ENCODE peak calls at places on chromosome 6, in ten cellular contexts. One of them, this sample, is unnamed.

GRCh38 chr6:132995432-132995831 is 181.1 kb downstream of the RPS12 start:
- DNase-seq in kidney: no peak
- DNase-seq in BE2C: no peak
- DNase-seq in naive B cell: no peak
- DNase-seq in stimulated activated naive CD8-positive, alpha-beta T cell treated with anti-CD3 and anti-CD28 coated beads, Interleukin-15, amount 100 ng/mL, for 72 hours: no peak
- DNase-seq in activated naive CD4-positive, alpha-beta T cell: no peak
- DNase-seq in GM23248: no peak
- DNase-seq in breast epithelium: no peak
- DNase-seq in endothelial cell of umbilical vein: no peak
- DNase-seq in MV-4-11: no peak
- DNase-seq in this sample: no peak

GRCh38 chr6:170129691-170130171 is 161.1 kb downstream of the DLL1 start:
- DNase-seq in GM23248: peak; percentile 29
- DNase-seq in kidney: peak; percentile 84
- DNase-seq in endothelial cell of umbilical vein: no peak
- DNase-seq in stimulated activated naive CD8-positive, alpha-beta T cell treated with anti-CD3 and anti-CD28 coated beads, Interleukin-15, amount 100 ng/mL, for 72 hours: no peak
- DNase-seq in activated naive CD4-positive, alpha-beta T cell: no peak
- DNase-seq in MV-4-11: peak; percentile 22
- DNase-seq in breast epithelium: peak; percentile 72
- DNase-seq in naive B cell: no peak
- DNase-seq in BE2C: peak; percentile 95
- DNase-seq in this sample: no peak

GRCh38 chr6:134683783-134684765 is 265.8 kb downstream of the ALDH8A1 start:
- DNase-seq in naive B cell: no peak
- DNase-seq in endothelial cell of umbilical vein: no peak
- DNase-seq in breast epithelium: no peak
- DNase-seq in activated naive CD4-positive, alpha-beta T cell: no peak
- DNase-seq in BE2C: no peak
- DNase-seq in stimulated activated naive CD8-positive, alpha-beta T cell treated with anti-CD3 and anti-CD28 coated beads, Interleukin-15, amount 100 ng/mL, for 72 hours: no peak
- DNase-seq in kidney: no peak
- DNase-seq in GM23248: peak; percentile 70
- DNase-seq in MV-4-11: no peak
- DNase-seq in this sample: no peak

GRCh38 chr6:45835725-45836437 is 179.8 kb downstream of the CLIC5 start:
- DNase-seq in GM23248: peak; percentile 10
- DNase-seq in activated naive CD4-positive, alpha-beta T cell: no peak
- DNase-seq in endothelial cell of umbilical vein: no peak
- DNase-seq in BE2C: no peak
- DNase-seq in stimulated activated naive CD8-positive, alpha-beta T cell treated with anti-CD3 and anti-CD28 coated beads, Interleukin-15, amount 100 ng/mL, for 72 hours: no peak
- DNase-seq in naive B cell: no peak
- DNase-seq in MV-4-11: peak; percentile 20
- DNase-seq in breast epithelium: no peak
- DNase-seq in kidney: no peak
- DNase-seq in this sample: no peak

GRCh38 chr6:81806793-81807565 is 54.5 kb upstream of the TENT5A start:
- DNase-seq in MV-4-11: no peak
- DNase-seq in activated naive CD4-positive, alpha-beta T cell: no peak
- DNase-seq in BE2C: no peak
- DNase-seq in GM23248: no peak
- DNase-seq in endothelial cell of umbilical vein: no peak
- DNase-seq in kidney: no peak
- DNase-seq in breast epithelium: no peak
- DNase-seq in naive B cell: no peak
- DNase-seq in stimulated activated naive CD8-positive, alpha-beta T cell treated with anti-CD3 and anti-CD28 coated beads, Interleukin-15, amount 100 ng/mL, for 72 hours: no peak
- DNase-seq in this sample: no peak

GRCh38 chr6:129671442-129672344 is 38.3 kb downstream of the ARHGAP18 start:
- DNase-seq in breast epithelium: no peak
- DNase-seq in stimulated activated naive CD8-positive, alpha-beta T cell treated with anti-CD3 and anti-CD28 coated beads, Interleukin-15, amount 100 ng/mL, for 72 hours: peak; percentile 62
- DNase-seq in endothelial cell of umbilical vein: no peak
- DNase-seq in GM23248: no peak
- DNase-seq in activated naive CD4-positive, alpha-beta T cell: no peak
- DNase-seq in kidney: no peak
- DNase-seq in BE2C: no peak
- DNase-seq in naive B cell: peak; percentile 28
- DNase-seq in MV-4-11: peak; percentile 95
- DNase-seq in this sample: no peak

GRCh38 chr6:119119989-119120388 is 41.5 kb upstream of the FAM184A start:
- DNase-seq in activated naive CD4-positive, alpha-beta T cell: no peak
- DNase-seq in MV-4-11: peak; percentile 97
- DNase-seq in stimulated activated naive CD8-positive, alpha-beta T cell treated with anti-CD3 and anti-CD28 coated beads, Interleukin-15, amount 100 ng/mL, for 72 hours: no peak
- DNase-seq in endothelial cell of umbilical vein: no peak
- DNase-seq in breast epithelium: no peak
- DNase-seq in GM23248: peak; percentile 89
- DNase-seq in kidney: no peak
- DNase-seq in BE2C: no peak
- DNase-seq in naive B cell: no peak
- DNase-seq in this sample: no peak

GRCh38 chr6:93424303-93425064 is 5.1 kb upstream of the EPHA7 start:
- DNase-seq in GM23248: peak; percentile 30
- DNase-seq in naive B cell: no peak
- DNase-seq in MV-4-11: no peak
- DNase-seq in activated naive CD4-positive, alpha-beta T cell: no peak
- DNase-seq in kidney: no peak
- DNase-seq in BE2C: peak; percentile 7
- DNase-seq in breast epithelium: no peak
- DNase-seq in endothelial cell of umbilical vein: peak; percentile 36
- DNase-seq in stimulated activated naive CD8-positive, alpha-beta T cell treated with anti-CD3 and anti-CD28 coated beads, Interleukin-15, amount 100 ng/mL, for 72 hours: no peak
- DNase-seq in this sample: no peak

GRCh38 chr6:139402935-139403386 is 28.5 kb upstream of the CITED2 start:
- DNase-seq in breast epithelium: no peak
- DNase-seq in MV-4-11: peak; percentile 55
- DNase-seq in stimulated activated naive CD8-positive, alpha-beta T cell treated with anti-CD3 and anti-CD28 coated beads, Interleukin-15, amount 100 ng/mL, for 72 hours: no peak
- DNase-seq in BE2C: no peak
- DNase-seq in endothelial cell of umbilical vein: peak; percentile 67
- DNase-seq in naive B cell: no peak
- DNase-seq in kidney: no peak
- DNase-seq in activated naive CD4-positive, alpha-beta T cell: no peak
- DNase-seq in GM23248: peak; percentile 95
- DNase-seq in this sample: no peak

GRCh38 chr6:130018292-130018829 is at the start of gene L3MBTL3:
- DNase-seq in stimulated activated naive CD8-positive, alpha-beta T cell treated with anti-CD3 and anti-CD28 coated beads, Interleukin-15, amount 100 ng/mL, for 72 hours: peak; percentile 81
- DNase-seq in breast epithelium: peak; percentile 71
- DNase-seq in naive B cell: peak; percentile 83
- DNase-seq in GM23248: peak; percentile 85
- DNase-seq in BE2C: peak; percentile 87
- DNase-seq in endothelial cell of umbilical vein: peak; percentile 91
- DNase-seq in kidney: peak; percentile 94
- DNase-seq in activated naive CD4-positive, alpha-beta T cell: peak; percentile 62
- DNase-seq in MV-4-11: peak; percentile 68
- DNase-seq in this sample: peak; percentile 48

GRCh38 chr6:11354019-11354418 is 121.6 kb upstream of the NEDD9 start:
- DNase-seq in naive B cell: no peak
- DNase-seq in breast epithelium: peak; percentile 66
- DNase-seq in kidney: no peak
- DNase-seq in activated naive CD4-positive, alpha-beta T cell: peak; percentile 5
- DNase-seq in MV-4-11: peak; percentile 27
- DNase-seq in stimulated activated naive CD8-positive, alpha-beta T cell treated with anti-CD3 and anti-CD28 coated beads, Interleukin-15, amount 100 ng/mL, for 72 hours: peak; percentile 61
- DNase-seq in BE2C: no peak
- DNase-seq in GM23248: peak; percentile 47
- DNase-seq in endothelial cell of umbilical vein: peak; percentile 94
- DNase-seq in this sample: no peak

GRCh38 chr6:46796842-46797241 is 3.7 kb downstream of the MEP1A start:
- DNase-seq in GM23248: no peak
- DNase-seq in BE2C: no peak
- DNase-seq in endothelial cell of umbilical vein: no peak
- DNase-seq in naive B cell: no peak
- DNase-seq in MV-4-11: no peak
- DNase-seq in kidney: no peak
- DNase-seq in stimulated activated naive CD8-positive, alpha-beta T cell treated with anti-CD3 and anti-CD28 coated beads, Interleukin-15, amount 100 ng/mL, for 72 hours: no peak
- DNase-seq in breast epithelium: no peak
- DNase-seq in activated naive CD4-positive, alpha-beta T cell: no peak
- DNase-seq in this sample: no peak

GRCh38 chr6:147578883-147579282 is 70.4 kb downstream of the SAMD5 start:
- DNase-seq in kidney: no peak
- DNase-seq in MV-4-11: no peak
- DNase-seq in stimulated activated naive CD8-positive, alpha-beta T cell treated with anti-CD3 and anti-CD28 coated beads, Interleukin-15, amount 100 ng/mL, for 72 hours: no peak
- DNase-seq in activated naive CD4-positive, alpha-beta T cell: no peak
- DNase-seq in BE2C: no peak
- DNase-seq in endothelial cell of umbilical vein: no peak
- DNase-seq in GM23248: no peak
- DNase-seq in breast epithelium: no peak
- DNase-seq in naive B cell: no peak
- DNase-seq in this sample: no peak

GRCh38 chr6:136553166-136553787 is 3.1 kb upstream of the MAP7 start:
- DNase-seq in endothelial cell of umbilical vein: no peak
- DNase-seq in naive B cell: no peak
- DNase-seq in BE2C: no peak
- DNase-seq in stimulated activated naive CD8-positive, alpha-beta T cell treated with anti-CD3 and anti-CD28 coated beads, Interleukin-15, amount 100 ng/mL, for 72 hours: no peak
- DNase-seq in kidney: no peak
- DNase-seq in breast epithelium: no peak
- DNase-seq in MV-4-11: no peak
- DNase-seq in GM23248: no peak
- DNase-seq in activated naive CD4-positive, alpha-beta T cell: no peak
- DNase-seq in this sample: no peak

GRCh38 chr6:42564496-42564890 is 664 bp downstream of the UBR2 start:
- DNase-seq in stimulated activated naive CD8-positive, alpha-beta T cell treated with anti-CD3 and anti-CD28 coated beads, Interleukin-15, amount 100 ng/mL, for 72 hours: no peak
- DNase-seq in breast epithelium: no peak
- DNase-seq in MV-4-11: no peak
- DNase-seq in activated naive CD4-positive, alpha-beta T cell: no peak
- DNase-seq in GM23248: no peak
- DNase-seq in BE2C: no peak
- DNase-seq in endothelial cell of umbilical vein: peak; percentile 72
- DNase-seq in kidney: no peak
- DNase-seq in naive B cell: no peak
- DNase-seq in this sample: no peak

GRCh38 chr6:5478380-5478779 is 217.1 kb downstream of the FARS2 start:
- DNase-seq in kidney: no peak
- DNase-seq in MV-4-11: no peak
- DNase-seq in breast epithelium: no peak
- DNase-seq in stimulated activated naive CD8-positive, alpha-beta T cell treated with anti-CD3 and anti-CD28 coated beads, Interleukin-15, amount 100 ng/mL, for 72 hours: no peak
- DNase-seq in BE2C: no peak
- DNase-seq in activated naive CD4-positive, alpha-beta T cell: no peak
- DNase-seq in GM23248: no peak
- DNase-seq in endothelial cell of umbilical vein: no peak
- DNase-seq in naive B cell: no peak
- DNase-seq in this sample: no peak

GRCh38 chr6:109807881-109808280 is 116.8 kb downstream of the FIG4 start:
- DNase-seq in kidney: no peak
- DNase-seq in GM23248: no peak
- DNase-seq in MV-4-11: no peak
- DNase-seq in stimulated activated naive CD8-positive, alpha-beta T cell treated with anti-CD3 and anti-CD28 coated beads, Interleukin-15, amount 100 ng/mL, for 72 hours: no peak
- DNase-seq in BE2C: no peak
- DNase-seq in naive B cell: no peak
- DNase-seq in activated naive CD4-positive, alpha-beta T cell: no peak
- DNase-seq in breast epithelium: no peak
- DNase-seq in endothelial cell of umbilical vein: no peak
- DNase-seq in this sample: no peak

GRCh38 chr6:133896344-133896721 is 7.4 kb downstream of the TCF21 start:
- DNase-seq in BE2C: no peak
- DNase-seq in endothelial cell of umbilical vein: no peak
- DNase-seq in GM23248: no peak
- DNase-seq in breast epithelium: no peak
- DNase-seq in MV-4-11: no peak
- DNase-seq in kidney: no peak
- DNase-seq in stimulated activated naive CD8-positive, alpha-beta T cell treated with anti-CD3 and anti-CD28 coated beads, Interleukin-15, amount 100 ng/mL, for 72 hours: no peak
- DNase-seq in activated naive CD4-positive, alpha-beta T cell: no peak
- DNase-seq in naive B cell: no peak
- DNase-seq in this sample: no peak

GRCh38 chr6:16168858-16169257 is 40.0 kb downstream of the MYLIP start:
- DNase-seq in GM23248: peak; percentile 45
- DNase-seq in MV-4-11: peak; percentile 48
- DNase-seq in kidney: no peak
- DNase-seq in endothelial cell of umbilical vein: peak; percentile 79
- DNase-seq in naive B cell: peak; percentile 22
- DNase-seq in stimulated activated naive CD8-positive, alpha-beta T cell treated with anti-CD3 and anti-CD28 coated beads, Interleukin-15, amount 100 ng/mL, for 72 hours: no peak
- DNase-seq in activated naive CD4-positive, alpha-beta T cell: no peak
- DNase-seq in BE2C: peak; percentile 40
- DNase-seq in breast epithelium: no peak
- DNase-seq in this sample: no peak

GRCh38 chr6:169825558-169826225 is 74.3 kb downstream of the ERMARD start:
- DNase-seq in stimulated activated naive CD8-positive, alpha-beta T cell treated with anti-CD3 and anti-CD28 coated beads, Interleukin-15, amount 100 ng/mL, for 72 hours: no peak
- DNase-seq in MV-4-11: no peak
- DNase-seq in naive B cell: no peak
- DNase-seq in GM23248: no peak
- DNase-seq in endothelial cell of umbilical vein: no peak
- DNase-seq in breast epithelium: no peak
- DNase-seq in BE2C: no peak
- DNase-seq in activated naive CD4-positive, alpha-beta T cell: no peak
- DNase-seq in kidney: no peak
- DNase-seq in this sample: no peak

GRCh38 chr6:53673138-53673801 is 7.7 kb upstream of the KLHL31 start:
- DNase-seq in MV-4-11: no peak
- DNase-seq in BE2C: no peak
- DNase-seq in endothelial cell of umbilical vein: peak; percentile 86
- DNase-seq in breast epithelium: no peak
- DNase-seq in naive B cell: no peak
- DNase-seq in GM23248: peak; percentile 49
- DNase-seq in activated naive CD4-positive, alpha-beta T cell: no peak
- DNase-seq in stimulated activated naive CD8-positive, alpha-beta T cell treated with anti-CD3 and anti-CD28 coated beads, Interleukin-15, amount 100 ng/mL, for 72 hours: no peak
- DNase-seq in kidney: no peak
- DNase-seq in this sample: no peak

GRCh38 chr6:1606533-1607235 is 3.0 kb upstream of the FOXC1 start:
- DNase-seq in BE2C: no peak
- DNase-seq in breast epithelium: no peak
- DNase-seq in GM23248: no peak
- DNase-seq in activated naive CD4-positive, alpha-beta T cell: no peak
- DNase-seq in kidney: peak; percentile 74
- DNase-seq in endothelial cell of umbilical vein: no peak
- DNase-seq in stimulated activated naive CD8-positive, alpha-beta T cell treated with anti-CD3 and anti-CD28 coated beads, Interleukin-15, amount 100 ng/mL, for 72 hours: no peak
- DNase-seq in naive B cell: no peak
- DNase-seq in MV-4-11: no peak
- DNase-seq in this sample: no peak

GRCh38 chr6:42907336-42907735 is 8.5 kb upstream of the PTCRA start:
- DNase-seq in activated naive CD4-positive, alpha-beta T cell: no peak
- DNase-seq in endothelial cell of umbilical vein: no peak
- DNase-seq in naive B cell: no peak
- DNase-seq in MV-4-11: no peak
- DNase-seq in GM23248: no peak
- DNase-seq in BE2C: no peak
- DNase-seq in stimulated activated naive CD8-positive, alpha-beta T cell treated with anti-CD3 and anti-CD28 coated beads, Interleukin-15, amount 100 ng/mL, for 72 hours: no peak
- DNase-seq in breast epithelium: no peak
- DNase-seq in kidney: no peak
- DNase-seq in this sample: no peak

GRCh38 chr6:1389791-1390070 is 355 bp downstream of the FOXF2 start:
- DNase-seq in kidney: no peak
- DNase-seq in naive B cell: no peak
- DNase-seq in endothelial cell of umbilical vein: no peak
- DNase-seq in GM23248: no peak
- DNase-seq in activated naive CD4-positive, alpha-beta T cell: no peak
- DNase-seq in breast epithelium: no peak
- DNase-seq in stimulated activated naive CD8-positive, alpha-beta T cell treated with anti-CD3 and anti-CD28 coated beads, Interleukin-15, amount 100 ng/mL, for 72 hours: no peak
- DNase-seq in BE2C: no peak
- DNase-seq in MV-4-11: no peak
- DNase-seq in this sample: no peak

GRCh38 chr6:10033223-10033829 is 381.5 kb downstream of the TFAP2A start:
- DNase-seq in endothelial cell of umbilical vein: no peak
- DNase-seq in MV-4-11: no peak
- DNase-seq in activated naive CD4-positive, alpha-beta T cell: no peak
- DNase-seq in kidney: no peak
- DNase-seq in GM23248: peak; percentile 26
- DNase-seq in stimulated activated naive CD8-positive, alpha-beta T cell treated with anti-CD3 and anti-CD28 coated beads, Interleukin-15, amount 100 ng/mL, for 72 hours: no peak
- DNase-seq in BE2C: no peak
- DNase-seq in naive B cell: no peak
- DNase-seq in breast epithelium: no peak
- DNase-seq in this sample: no peak

GRCh38 chr6:15751721-15752350 is 89.0 kb upstream of the DTNBP1 start:
- DNase-seq in endothelial cell of umbilical vein: no peak
- DNase-seq in stimulated activated naive CD8-positive, alpha-beta T cell treated with anti-CD3 and anti-CD28 coated beads, Interleukin-15, amount 100 ng/mL, for 72 hours: no peak
- DNase-seq in activated naive CD4-positive, alpha-beta T cell: no peak
- DNase-seq in BE2C: no peak
- DNase-seq in breast epithelium: no peak
- DNase-seq in kidney: no peak
- DNase-seq in MV-4-11: no peak
- DNase-seq in naive B cell: no peak
- DNase-seq in GM23248: peak; percentile 10
- DNase-seq in this sample: no peak